ENCODE peak calls at places on chromosomes 1 and 21, in four cellular contexts. One of them, this sample, is unnamed. For H3K9me3, the result is how much of the 10 kb centered on the place peaks cover.

GRCh38 chr1:223748773-223749733 is 36.7 kb downstream of the CAPN2 start:
- DNase-seq in hepatocyte: peak
- DNase-seq in pancreas: peak
- DNase-seq in tibial artery: peak
- DNase-seq in this sample: peak

GRCh38 chr1:2328676-2329455 is 62.5 kb downstream of the MORN1 start:
- DNase-seq in pancreas: no peak
- DNase-seq in tibial artery: no peak
- DNase-seq in hepatocyte: no peak
- DNase-seq in this sample: no peak

GRCh38 chr1:223258751-223259177 is 105.2 kb downstream of the SUSD4 start:
- DNase-seq in tibial artery: no peak
- DNase-seq in hepatocyte: peak
- DNase-seq in pancreas: peak
- DNase-seq in this sample: no peak

GRCh38 chr1:31706384-31707058 is 2.7 kb upstream of the COL16A1 start:
- DNase-seq in hepatocyte: no peak
- DNase-seq in pancreas: no peak
- DNase-seq in tibial artery: no peak
- DNase-seq in this sample: no peak

GRCh38 chr1:46487818-46488218 is 1.8 kb upstream of the DMBX1 start:
- DNase-seq in hepatocyte: no peak
- DNase-seq in tibial artery: no peak
- DNase-seq in pancreas: no peak
- DNase-seq in this sample: no peak

GRCh38 chr1:167922611-167923074 is 8.7 kb upstream of the ADCY10 start:
- DNase-seq in pancreas: no peak
- DNase-seq in hepatocyte: no peak
- DNase-seq in tibial artery: no peak
- DNase-seq in this sample: no peak

GRCh38 chr1:68223714-68224113 is 8.6 kb downstream of the WLS start:
- DNase-seq in hepatocyte: no peak
- DNase-seq in tibial artery: no peak
- DNase-seq in pancreas: no peak
- DNase-seq in this sample: peak

GRCh38 chr1:230878584-230878975 is 10.3 kb upstream of the C1orf198 start:
- DNase-seq in hepatocyte: peak
- DNase-seq in tibial artery: peak
- DNase-seq in pancreas: no peak
- DNase-seq in this sample: no peak

GRCh38 chr1:215523906-215524305 is 43.2 kb upstream of the KCTD3 start:
- DNase-seq in tibial artery: no peak
- DNase-seq in hepatocyte: peak
- DNase-seq in pancreas: no peak
- DNase-seq in this sample: no peak

GRCh38 chr1:215529571-215529970 is 37.5 kb upstream of the KCTD3 start:
- DNase-seq in hepatocyte: no peak
- DNase-seq in pancreas: no peak
- DNase-seq in tibial artery: no peak
- DNase-seq in this sample: no peak

GRCh38 chr1:215526147-215526845 is 40.8 kb upstream of the KCTD3 start:
- DNase-seq in tibial artery: no peak
- DNase-seq in pancreas: no peak
- DNase-seq in hepatocyte: peak
- DNase-seq in this sample: no peak

GRCh38 chr1:215529111-215529510 is 38.0 kb upstream of the KCTD3 start:
- DNase-seq in hepatocyte: no peak
- DNase-seq in tibial artery: no peak
- DNase-seq in pancreas: no peak
- DNase-seq in this sample: no peak

GRCh38 chr1:215526846-215527151 is 40.3 kb upstream of the KCTD3 start:
- DNase-seq in pancreas: no peak
- DNase-seq in hepatocyte: no peak
- DNase-seq in tibial artery: no peak
- DNase-seq in this sample: no peak
- H3K9me3 ChIP-seq in pancreas: under half
- H3K9me3 ChIP-seq in hepatocyte: under half
- H3K9me3 ChIP-seq in tibial artery: under half
- H3K9me3 ChIP-seq in this sample: under half

DNA sequence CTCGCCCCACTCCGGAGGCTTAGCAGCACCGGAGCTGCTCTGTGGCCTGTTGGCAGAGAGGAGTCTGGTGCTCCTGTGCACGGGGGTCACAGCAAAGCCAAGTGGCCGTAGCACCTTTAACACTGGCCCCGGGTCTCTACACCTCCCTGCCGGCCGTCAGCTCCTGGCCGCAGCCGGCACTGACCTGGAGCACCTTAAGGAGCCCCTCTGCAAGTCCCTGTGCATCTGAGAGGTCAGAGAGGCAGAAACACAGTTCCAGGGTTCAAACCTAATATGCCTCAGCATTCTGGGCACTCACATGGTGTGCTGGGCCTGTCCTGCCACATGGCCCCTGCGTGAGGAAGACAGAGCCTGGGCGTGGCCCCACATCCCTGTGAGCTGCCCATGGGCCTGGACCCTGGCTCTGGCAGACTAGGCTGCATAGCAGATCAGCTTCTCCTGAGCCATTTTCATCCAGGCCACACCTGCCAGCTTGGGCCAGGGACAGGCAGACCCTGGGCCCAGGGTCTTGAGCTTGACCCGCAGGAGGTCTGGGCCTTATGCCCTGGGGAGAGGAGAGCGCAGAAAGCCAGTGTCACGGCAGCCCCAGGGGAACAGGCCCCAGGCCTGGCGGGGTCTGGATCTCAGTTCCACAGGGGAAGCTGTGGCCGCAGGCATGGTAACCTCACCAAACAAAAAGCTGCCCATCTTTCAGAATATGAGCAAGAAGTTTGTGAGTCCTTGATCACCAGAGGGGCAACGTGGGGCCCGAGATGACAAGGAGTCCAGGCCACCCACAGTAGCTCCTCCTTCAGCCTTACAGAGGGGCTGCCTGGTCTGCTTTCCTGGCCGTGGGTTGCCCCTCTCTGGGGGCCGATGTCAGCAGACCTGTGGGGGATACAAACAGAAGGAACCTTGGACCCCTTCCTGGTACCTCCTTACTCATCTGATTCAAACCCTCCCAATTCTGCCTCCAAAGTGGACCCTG is 146.0 kb upstream of the COL6A1 start:
- DNase-seq in hepatocyte: no peak
- DNase-seq in pancreas: no peak
- DNase-seq in tibial artery: no peak
- DNase-seq in this sample: no peak
- H3K4me3 ChIP-seq in hepatocyte: no peak
- H3K4me3 ChIP-seq in pancreas: no peak
- H3K4me3 ChIP-seq in tibial artery: no peak
- H3K4me3 ChIP-seq in this sample: no peak

GRCh38 chr21:9758141-9758540 is 763.2 kb upstream of the TPTE start:
- DNase-seq in pancreas: no peak
- DNase-seq in hepatocyte: no peak
- DNase-seq in tibial artery: no peak
- DNase-seq in this sample: no peak

GRCh38 chr21:9758888-9759287 is 762.5 kb upstream of the TPTE start:
- DNase-seq in pancreas: no peak
- DNase-seq in hepatocyte: no peak
- DNase-seq in tibial artery: no peak
- DNase-seq in this sample: no peak

GRCh38 chr21:9763306-9763705 is 758.1 kb upstream of the TPTE start:
- DNase-seq in pancreas: no peak
- DNase-seq in hepatocyte: no peak
- DNase-seq in tibial artery: no peak
- DNase-seq in this sample: no peak

GRCh38 chr21:9759972-9760371 is 761.4 kb upstream of the TPTE start:
- DNase-seq in pancreas: no peak
- DNase-seq in hepatocyte: no peak
- DNase-seq in tibial artery: no peak
- DNase-seq in this sample: no peak

DNA sequence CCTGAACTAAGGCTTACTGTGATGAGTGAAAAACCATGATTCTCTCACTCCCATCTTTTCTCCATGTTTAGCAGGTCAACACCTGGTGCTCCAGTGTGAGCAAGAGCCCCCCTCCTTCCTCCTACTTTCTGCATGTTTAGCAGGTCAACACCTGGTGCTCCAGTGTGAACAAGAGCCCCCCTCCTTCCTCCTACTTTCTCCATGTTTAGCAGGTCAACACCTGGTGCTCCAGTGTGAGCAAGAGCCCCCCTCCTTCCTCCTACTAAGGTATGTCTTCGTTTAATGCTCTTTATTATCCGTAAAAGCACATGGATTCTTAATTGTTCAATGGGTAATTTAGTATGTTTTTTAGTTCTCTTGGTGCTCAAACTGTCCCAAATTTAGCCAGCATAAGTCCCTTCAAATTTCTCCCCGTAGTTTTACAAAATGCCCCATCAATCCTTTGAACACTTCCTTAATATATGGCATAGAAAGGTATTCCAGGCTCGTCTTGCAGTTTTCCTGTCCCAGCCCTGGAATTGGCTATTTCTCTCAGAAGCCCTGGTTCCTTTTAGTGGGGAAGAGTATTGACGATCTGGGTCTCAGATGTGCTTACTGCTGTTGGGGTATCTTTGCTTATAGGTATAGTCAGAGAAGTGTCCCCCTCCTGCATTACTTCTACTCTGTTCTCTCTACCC is 760.8 kb upstream of the TPTE start:
- DNase-seq in hepatocyte: no peak
- DNase-seq in pancreas: no peak
- DNase-seq in tibial artery: no peak
- DNase-seq in this sample: no peak
- H3K9me3 ChIP-seq in hepatocyte: under half
- H3K9me3 ChIP-seq in pancreas: under half
- H3K9me3 ChIP-seq in tibial artery: under half
- H3K9me3 ChIP-seq in this sample: half or more

DNA sequence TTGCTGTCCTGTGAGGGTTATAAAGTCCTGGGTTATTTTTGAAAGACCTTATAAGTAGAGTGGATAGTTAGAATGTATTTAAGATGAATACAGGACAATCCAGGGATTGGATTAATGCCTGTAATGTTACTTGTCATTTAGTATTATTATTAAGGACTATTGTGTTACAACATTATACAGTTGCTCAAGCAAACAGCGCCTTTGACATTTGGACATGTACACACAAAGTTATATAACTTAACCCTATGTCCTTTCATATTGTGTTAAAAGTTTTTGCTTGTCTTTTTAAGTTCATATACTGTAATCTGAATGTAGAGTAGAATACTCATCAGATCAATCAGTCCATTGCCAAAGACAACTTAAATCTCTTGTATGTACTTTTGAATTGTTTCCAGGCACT is 2.0 kb downstream of the PRKAA2 start:
- DNase-seq in hepatocyte: no peak
- DNase-seq in pancreas: no peak
- DNase-seq in tibial artery: no peak
- DNase-seq in this sample: no peak
- H3K4me3 ChIP-seq in hepatocyte: no peak
- H3K4me3 ChIP-seq in pancreas: no peak
- H3K4me3 ChIP-seq in tibial artery: no peak
- H3K4me3 ChIP-seq in this sample: peak

DNA sequence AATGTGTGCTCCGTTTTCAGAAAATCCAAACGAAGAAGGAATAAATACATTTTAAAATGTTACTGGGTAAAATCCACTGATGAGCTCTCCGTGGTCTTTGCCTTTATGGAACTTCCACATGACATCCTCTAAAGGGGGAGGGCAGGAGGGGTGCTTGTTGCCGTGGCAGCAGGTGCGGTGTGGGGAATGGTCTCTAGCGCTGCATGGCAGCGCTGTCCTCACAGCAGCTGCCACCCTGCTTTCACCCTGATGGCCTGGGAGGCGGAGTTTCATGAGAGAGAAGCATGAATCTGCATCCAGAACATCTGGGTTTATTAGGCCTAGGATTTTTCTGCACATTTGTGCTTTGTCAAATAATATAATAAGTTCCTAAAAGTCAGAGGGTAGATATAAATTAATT is 228.7 kb downstream of the DSCAM start:
- DNase-seq in hepatocyte: no peak
- DNase-seq in pancreas: no peak
- DNase-seq in tibial artery: no peak
- DNase-seq in this sample: no peak
- H3K9me3 ChIP-seq in hepatocyte: under half
- H3K9me3 ChIP-seq in pancreas: under half
- H3K9me3 ChIP-seq in tibial artery: under half
- H3K9me3 ChIP-seq in this sample: under half

GRCh38 chr1:182046763-182047162 is 14.7 kb downstream of the ZNF648 start:
- DNase-seq in pancreas: no peak
- DNase-seq in tibial artery: no peak
- DNase-seq in hepatocyte: no peak
- DNase-seq in this sample: no peak

GRCh38 chr1:182038220-182038619 is 23.3 kb downstream of the ZNF648 start:
- DNase-seq in tibial artery: no peak
- DNase-seq in pancreas: no peak
- DNase-seq in hepatocyte: no peak
- DNase-seq in this sample: no peak

GRCh38 chr1:182041615-182042014 is 19.9 kb downstream of the ZNF648 start:
- DNase-seq in tibial artery: no peak
- DNase-seq in pancreas: no peak
- DNase-seq in hepatocyte: no peak
- DNase-seq in this sample: no peak
- H3K4me3 ChIP-seq in tibial artery: no peak
- H3K4me3 ChIP-seq in pancreas: no peak
- H3K4me3 ChIP-seq in hepatocyte: no peak
- H3K4me3 ChIP-seq in this sample: no peak

GRCh38 chr21:40242586-40242985 is 375.3 kb downstream of the PCP4 start:
- DNase-seq in hepatocyte: no peak
- DNase-seq in pancreas: no peak
- DNase-seq in tibial artery: no peak
- DNase-seq in this sample: no peak

GRCh38 chr21:40243676-40244075 is 376.4 kb downstream of the PCP4 start:
- DNase-seq in hepatocyte: no peak
- DNase-seq in tibial artery: no peak
- DNase-seq in pancreas: no peak
- DNase-seq in this sample: no peak

GRCh38 chr21:40245021-40245420 is 377.8 kb downstream of the PCP4 start:
- DNase-seq in hepatocyte: no peak
- DNase-seq in tibial artery: no peak
- DNase-seq in pancreas: no peak
- DNase-seq in this sample: no peak
- H3K9me3 ChIP-seq in hepatocyte: under half
- H3K9me3 ChIP-seq in tibial artery: under half
- H3K9me3 ChIP-seq in pancreas: under half
- H3K9me3 ChIP-seq in this sample: under half